ENCODE peak calls at places on chromosomes 5 and 9, in four cellular contexts. C is Caco-2, G is GM23338, N is GM10248. H is an unnamed sample.

GRCh38 chr5:121144764-121145163 is 680.7 kb downstream of the PRR16 start:
- DNase-seq in N (no peak), C (no peak), G (no peak), H (no peak)

GRCh38 chr5:174951151-174951780 is 226.9 kb downstream of the MSX2 start:
- DNase-seq in C (peak), N (peak), G (peak), H (peak)

GRCh38 chr9:113463418-113464285 is at the start of gene RGS3:
- DNase-seq in C (peak), N (no peak), G (peak), H (peak)

GRCh38 chr9:91361294-91362201 is at the start of gene AUH:
- DNase-seq in N (peak), C (peak), G (peak), H (peak)

GRCh38 chr9:129309906-129310305 is 131.8 kb upstream of the IER5L start:
- DNase-seq in G (no peak), N (no peak), C (peak), H (no peak)

GRCh38 chr9:16236326-16236725 is 634.1 kb downstream of the BNC2 start:
- DNase-seq in N (no peak), G (no peak), C (no peak), H (no peak)

GRCh38 chr5:124583469-124584350 is 162.7 kb downstream of the ZNF608 start:
- DNase-seq in G (no peak), C (no peak), N (peak), H (peak)

GRCh38 chr9:24614070-24614469 is 68.4 kb upstream of the IZUMO3 start:
- DNase-seq in G (peak), C (no peak), N (no peak), H (no peak)

GRCh38 chr9:69822091-69822750 is 1.6 kb downstream of the CFAP95 start:
- DNase-seq in G (peak), N (peak), C (no peak), H (no peak)

GRCh38 chr5:67643531-67643930 is 446.9 kb upstream of the CD180 start:
- DNase-seq in G (no peak), C (no peak), N (no peak), H (no peak)

GRCh38 chr5:54470677-54471076 is 15.2 kb downstream of the HSPB3 start:
- DNase-seq in G (no peak), N (no peak), C (no peak), H (no peak)

GRCh38 chr9:84139296-84140100 is 158.9 kb downstream of the RMI1 start:
- DNase-seq in G (no peak), C (no peak), N (no peak), H (no peak)

GRCh38 chr5:35518104-35518503 is 99.6 kb upstream of the SPEF2 start:
- DNase-seq in G (no peak), C (no peak), N (peak), H (no peak)

GRCh38 chr5:159951834-159952233 is 35.6 kb downstream of the ADRA1B start:
- DNase-seq in N (no peak), C (no peak), G (no peak), H (no peak)

GRCh38 chr9:69034071-69034470 is 1.5 kb upstream of the FXN start:
- DNase-seq in N (no peak), C (no peak), G (no peak), H (no peak)

GRCh38 chr9:107698779-107699564 is 209.4 kb upstream of the KLF4 start:
- DNase-seq in N (no peak), C (no peak), G (no peak), H (no peak)

GRCh38 chr9:1050125-1050895 is at the start of gene DMRT2:
- DNase-seq in N (peak), C (peak), G (peak), H (peak)

GRCh38 chr9:107693620-107694326 is 204.2 kb upstream of the KLF4 start:
- DNase-seq in N (no peak), C (no peak), G (no peak), H (no peak)

DNA sequence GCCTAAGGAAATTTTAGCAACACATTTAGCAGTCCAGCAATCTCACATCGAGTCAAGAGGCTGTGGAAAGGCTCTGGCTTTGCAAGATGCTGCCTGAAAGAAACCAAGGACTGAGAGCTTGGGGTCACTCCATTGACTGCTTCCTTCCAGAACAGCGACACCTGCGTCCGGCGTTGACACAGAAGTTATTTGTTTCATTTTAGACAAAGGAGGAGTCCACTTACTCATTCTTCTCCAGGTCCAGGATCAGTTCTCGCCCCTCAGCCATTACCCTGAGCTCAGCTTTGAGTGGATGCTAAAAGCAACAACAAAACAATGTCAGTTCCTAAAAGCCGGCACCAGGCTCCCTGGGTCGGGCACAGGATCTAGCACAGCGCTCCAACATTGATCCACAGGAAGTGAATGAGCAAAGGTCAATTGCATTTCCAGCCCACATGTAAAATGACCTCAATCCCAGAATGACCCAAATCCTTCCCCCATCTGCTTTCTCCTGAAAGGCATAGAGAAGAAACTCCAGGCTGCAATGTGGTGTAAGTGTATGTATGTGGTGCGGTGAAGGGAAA is 11.3 kb downstream of the ADAM19 start:
- DNase-seq in G (no peak), N (no peak), C (no peak), H (peak)
- TF ChIP-seq CTCF in G (no peak), N (no peak), C (no peak), H (peak)

GRCh38 chr5:40962207-40962955 is 53.1 kb downstream of the C7 start:
- DNase-seq in G (no peak), C (no peak), N (no peak), H (no peak)
- TF ChIP-seq CTCF in G (peak), C (no peak), N (no peak), H (no peak)

DNA sequence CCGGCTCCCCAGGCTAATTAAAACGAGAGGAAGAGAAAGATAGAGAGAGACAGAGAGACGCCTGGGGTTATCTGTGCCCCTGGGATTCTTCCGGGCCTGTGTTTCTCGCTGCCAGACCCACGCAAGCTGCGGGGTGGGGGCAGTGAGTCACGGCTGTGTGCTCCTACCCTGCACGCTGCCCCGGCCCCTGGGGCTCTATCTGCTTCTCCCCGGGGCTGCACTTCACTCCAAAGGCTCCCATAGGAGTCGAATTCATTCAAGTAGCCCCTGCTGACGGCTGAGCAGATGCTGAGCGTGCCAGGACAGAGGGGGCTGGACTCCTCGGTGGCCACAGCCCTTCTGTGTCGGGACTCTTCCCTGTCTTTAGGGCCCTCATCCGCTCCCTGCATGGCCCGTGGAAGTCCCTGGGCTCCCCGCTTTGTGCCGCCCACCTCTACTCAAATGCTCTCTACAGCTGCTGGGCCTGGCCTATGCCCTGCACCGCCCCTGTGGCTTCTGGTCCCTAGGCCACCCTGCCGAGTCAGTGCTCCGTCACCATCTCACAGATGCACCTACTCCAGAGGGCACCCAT is 22.8 kb downstream of the SARDH start:
- DNase-seq in N (no peak), G (no peak), C (no peak), H (no peak)
- TF ChIP-seq CTCF in N (no peak), G (no peak), C (no peak), H (no peak)

GRCh38 chr5:56460681-56461191 is 227.6 kb upstream of the ANKRD55 start:
- DNase-seq in C (no peak), G (no peak), N (no peak), H (no peak)
- TF ChIP-seq CTCF in C (no peak), G (no peak), N (no peak), H (no peak)

DNA sequence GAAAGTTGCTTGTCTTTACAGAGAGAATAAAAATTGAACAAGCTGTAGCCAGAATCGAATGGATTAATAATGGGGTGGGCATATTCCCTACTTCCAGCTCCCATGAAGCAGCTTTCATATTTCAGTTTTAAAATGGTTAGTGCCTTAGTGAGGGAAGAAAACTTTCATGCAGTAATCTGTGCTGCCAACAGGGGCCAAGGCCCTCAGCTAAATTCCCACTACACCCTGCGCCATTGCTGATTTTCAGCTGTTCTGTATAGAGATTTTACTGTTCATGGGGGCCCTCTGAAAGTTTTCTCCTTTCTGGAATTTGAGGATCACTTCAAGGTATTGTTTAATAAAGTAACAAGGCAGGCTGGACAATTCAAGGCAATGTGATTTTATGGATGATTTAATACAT is 58.2 kb downstream of the CAST start:
- DNase-seq in N (no peak), C (no peak), G (peak), H (no peak)
- TF ChIP-seq CTCF in N (no peak), C (no peak), G (no peak), H (peak)

GRCh38 chr5:168086104-168086610 is 205.3 kb upstream of the WWC1 start:
- DNase-seq in C (peak), G (peak), N (no peak), H (peak)
- TF ChIP-seq CTCF in C (peak), G (peak), N (no peak), H (peak)

H was measured in Calu3.